ENCODE peak calls at places on chromosome 20, in four cellular contexts. One of them, this sample, is unnamed.

GRCh38 chr20:45365444-45365970 is 2.6 kb downstream of the SYS1 start:
- DNase-seq in HepG2: no peak
- DNase-seq in GM12878: no peak
- DNase-seq in HCT116: no peak
- DNase-seq in this sample: no peak

GRCh38 chr20:21262812-21263211 is 40.3 kb upstream of the XRN2 start:
- DNase-seq in HepG2: no peak
- DNase-seq in GM12878: no peak
- DNase-seq in HCT116: no peak
- DNase-seq in this sample: no peak

GRCh38 chr20:23060629-23061028 is 11.2 kb upstream of the THBD start:
- DNase-seq in HepG2: no peak
- DNase-seq in GM12878: no peak
- DNase-seq in HCT116: no peak
- DNase-seq in this sample: no peak

GRCh38 chr20:21682576-21682975 is 22.9 kb upstream of the PAX1 start:
- DNase-seq in HepG2: no peak
- DNase-seq in GM12878: no peak
- DNase-seq in HCT116: no peak
- DNase-seq in this sample: no peak

GRCh38 chr20:58718729-58719128 is 26.1 kb downstream of the NPEPL1 start:
- DNase-seq in HepG2: no peak
- DNase-seq in GM12878: no peak
- DNase-seq in HCT116: no peak
- DNase-seq in this sample: no peak

GRCh38 chr20:63007472-63007721 is 633 bp upstream of the BHLHE23 start:
- DNase-seq in HepG2: no peak
- DNase-seq in GM12878: no peak
- DNase-seq in HCT116: no peak
- DNase-seq in this sample: no peak

GRCh38 chr20:23625236-23625964 is 12.4 kb downstream of the CST3 start:
- DNase-seq in HepG2: no peak
- DNase-seq in GM12878: no peak
- DNase-seq in HCT116: no peak
- DNase-seq in this sample: no peak

GRCh38 chr20:43507150-43508080 is at the start of gene L3MBTL1:
- DNase-seq in HepG2: peak
- DNase-seq in GM12878: no peak
- DNase-seq in HCT116: peak
- DNase-seq in this sample: peak

GRCh38 chr20:50868509-50869495 is 62.4 kb downstream of the ADNP start:
- DNase-seq in HepG2: peak
- DNase-seq in GM12878: no peak
- DNase-seq in HCT116: no peak
- DNase-seq in this sample: no peak

GRCh38 chr20:57860576-57860975 is 150.8 kb upstream of the PMEPA1 start:
- DNase-seq in HepG2: no peak
- DNase-seq in GM12878: no peak
- DNase-seq in HCT116: no peak
- DNase-seq in this sample: no peak

GRCh38 chr20:57991211-57991841 is 237.1 kb downstream of the ANKRD60 start:
- DNase-seq in HepG2: no peak
- DNase-seq in GM12878: no peak
- DNase-seq in HCT116: no peak
- DNase-seq in this sample: peak

GRCh38 chr20:62352402-62353288 is 14.5 kb downstream of the LAMA5 start:
- DNase-seq in HepG2: no peak
- DNase-seq in GM12878: no peak
- DNase-seq in HCT116: no peak
- DNase-seq in this sample: no peak

GRCh38 chr20:419556-420168 is 11.6 kb downstream of the RBCK1 start:
- DNase-seq in HepG2: no peak
- DNase-seq in GM12878: no peak
- DNase-seq in HCT116: peak
- DNase-seq in this sample: no peak

GRCh38 chr20:44642203-44643153 is 9.0 kb downstream of the ADA start:
- DNase-seq in HepG2: peak
- DNase-seq in GM12878: peak
- DNase-seq in HCT116: no peak
- DNase-seq in this sample: peak

GRCh38 chr20:5463007-5463686 is 146.4 kb upstream of the PROKR2 start:
- DNase-seq in HepG2: no peak
- DNase-seq in GM12878: no peak
- DNase-seq in HCT116: no peak
- DNase-seq in this sample: no peak

DNA sequence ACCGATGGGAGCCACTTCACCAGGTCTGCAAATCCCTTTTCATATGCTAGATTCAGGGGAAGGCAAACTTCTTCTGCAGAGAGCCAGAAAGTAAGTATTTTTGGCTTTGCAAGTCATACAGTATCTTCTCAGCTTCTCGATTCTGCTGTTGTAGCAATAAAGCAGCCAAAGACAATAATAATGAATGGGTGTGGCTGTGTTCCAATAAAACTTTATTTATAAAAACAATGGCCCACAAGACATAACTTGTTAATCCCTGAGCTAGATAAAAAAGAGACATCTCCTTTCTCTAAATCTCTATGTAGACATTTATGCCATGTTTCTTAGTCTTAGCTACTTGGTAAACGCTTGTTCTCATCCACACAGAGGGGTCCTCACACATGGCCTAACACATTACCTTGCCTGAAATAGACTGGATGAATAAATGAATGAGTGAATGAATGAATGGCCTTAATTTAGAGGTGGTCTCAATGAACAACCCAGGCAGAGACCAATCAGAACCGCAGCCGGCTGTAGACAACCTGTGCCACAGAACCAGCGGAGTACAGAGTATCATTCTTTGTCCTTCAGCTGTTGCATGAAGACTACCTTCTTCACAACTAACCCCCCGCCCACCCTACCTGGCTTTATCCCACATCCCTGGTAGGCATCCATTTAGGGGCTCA is 13.5 kb upstream of the PREX1 start:
- DNase-seq in HepG2: no peak
- DNase-seq in GM12878: no peak
- DNase-seq in HCT116: no peak
- DNase-seq in this sample: no peak
- TF ChIP-seq ZNF274 in HepG2: no peak
- TF ChIP-seq ZNF274 in GM12878: no peak
- TF ChIP-seq ZNF274 in HCT116: no peak
- TF ChIP-seq ZNF274 in this sample: no peak

GRCh38 chr20:60057123-60057865 is 99.1 kb downstream of the CDH26 start:
- DNase-seq in HepG2: peak
- DNase-seq in GM12878: peak
- DNase-seq in HCT116: peak
- DNase-seq in this sample: peak
- H3K9ac ChIP-seq in HepG2: no peak
- H3K9ac ChIP-seq in GM12878: no peak
- H3K9ac ChIP-seq in HCT116: no peak
- H3K9ac ChIP-seq in this sample: peak

GRCh38 chr20:53517146-53517545 is 76.5 kb downstream of the ZNF217 start:
- DNase-seq in HepG2: peak
- DNase-seq in GM12878: no peak
- DNase-seq in HCT116: no peak
- DNase-seq in this sample: no peak
- TF ChIP-seq ZNF274 in HepG2: no peak
- TF ChIP-seq ZNF274 in GM12878: no peak
- TF ChIP-seq ZNF274 in HCT116: no peak
- TF ChIP-seq ZNF274 in this sample: no peak

GRCh38 chr20:19253316-19253715 is 40.9 kb downstream of the SLC24A3 start:
- DNase-seq in HepG2: no peak
- DNase-seq in GM12878: no peak
- DNase-seq in HCT116: no peak
- DNase-seq in this sample: no peak

GRCh38 chr20:19252670-19253120 is 40.3 kb downstream of the SLC24A3 start:
- DNase-seq in HepG2: no peak
- DNase-seq in GM12878: no peak
- DNase-seq in HCT116: no peak
- DNase-seq in this sample: no peak

GRCh38 chr20:19256085-19256484 is 43.6 kb downstream of the SLC24A3 start:
- DNase-seq in HepG2: no peak
- DNase-seq in GM12878: no peak
- DNase-seq in HCT116: no peak
- DNase-seq in this sample: no peak

GRCh38 chr20:19254956-19255355 is 42.5 kb downstream of the SLC24A3 start:
- DNase-seq in HepG2: no peak
- DNase-seq in GM12878: no peak
- DNase-seq in HCT116: no peak
- DNase-seq in this sample: no peak

DNA sequence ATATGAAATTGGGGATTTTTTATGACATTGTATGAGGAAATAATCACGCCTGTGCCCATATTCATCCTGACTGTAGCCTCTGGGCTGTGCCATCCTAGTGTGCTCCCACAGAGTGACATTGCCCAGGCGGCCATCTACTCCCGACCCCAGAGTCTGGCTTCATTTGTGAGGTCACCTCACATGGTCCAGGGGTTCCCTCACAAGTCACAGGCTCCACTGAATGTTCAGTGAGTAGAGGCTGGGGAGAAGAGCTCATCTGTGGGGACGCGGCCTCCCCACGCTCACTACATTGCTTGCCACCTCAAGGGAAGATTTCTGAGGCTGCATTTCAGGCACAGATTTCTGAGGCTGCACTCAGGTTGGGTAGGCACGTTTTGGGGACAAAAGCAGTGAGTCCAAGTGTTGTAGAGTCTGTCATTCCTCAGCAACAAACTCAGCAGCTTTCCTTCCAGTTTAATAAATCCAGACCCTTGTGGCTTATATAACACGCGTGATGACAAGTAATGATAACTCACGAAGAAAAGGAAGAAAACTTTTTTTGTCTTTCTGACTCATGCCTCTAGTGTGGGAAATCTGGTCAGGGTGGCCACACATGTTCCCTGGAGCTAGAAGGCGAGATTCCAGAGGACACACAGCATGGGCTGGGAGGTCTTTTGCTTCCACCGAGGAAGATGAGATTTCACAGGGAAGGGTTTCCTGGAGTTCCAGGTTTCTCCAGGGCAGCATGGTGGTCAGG is 41.8 kb downstream of the SLC24A3 start:
- DNase-seq in HepG2: no peak
- DNase-seq in GM12878: no peak
- DNase-seq in HCT116: no peak
- DNase-seq in this sample: no peak
- H3K9ac ChIP-seq in HepG2: no peak
- H3K9ac ChIP-seq in GM12878: no peak
- H3K9ac ChIP-seq in HCT116: no peak
- H3K9ac ChIP-seq in this sample: no peak

GRCh38 chr20:17648782-17649730 is 33.0 kb downstream of the RRBP1 start:
- DNase-seq in HepG2: no peak
- DNase-seq in GM12878: peak
- DNase-seq in HCT116: no peak
- DNase-seq in this sample: no peak
- TF ChIP-seq ZNF274 in HepG2: no peak
- TF ChIP-seq ZNF274 in GM12878: no peak
- TF ChIP-seq ZNF274 in HCT116: no peak
- TF ChIP-seq ZNF274 in this sample: no peak

DNA sequence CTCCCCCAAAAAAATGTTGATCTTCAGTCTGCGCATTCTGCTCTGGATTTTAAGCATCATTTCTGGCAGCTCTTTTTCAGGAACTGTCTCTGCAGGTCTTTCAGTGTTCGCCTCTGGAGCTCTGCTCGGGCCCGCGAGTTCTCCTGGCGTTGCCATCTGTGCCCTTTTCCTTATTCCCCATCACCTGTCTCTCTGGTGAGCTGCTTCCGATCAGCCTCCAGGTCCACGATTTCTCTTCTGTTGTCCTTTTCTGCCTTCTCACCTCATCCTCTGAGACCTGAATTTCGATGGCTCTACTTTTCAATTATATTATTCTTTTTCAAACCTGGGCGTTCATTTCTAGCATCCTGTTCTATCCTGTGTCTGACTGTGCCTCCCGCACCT is 590 bp upstream of the MAP1LC3A start:
- DNase-seq in HepG2: no peak
- DNase-seq in GM12878: no peak
- DNase-seq in HCT116: no peak
- DNase-seq in this sample: no peak
- H3K9ac ChIP-seq in HepG2: no peak
- H3K9ac ChIP-seq in GM12878: peak
- H3K9ac ChIP-seq in HCT116: no peak
- H3K9ac ChIP-seq in this sample: peak

GRCh38 chr20:52342913-52343312 is 151.3 kb upstream of the ZFP64 start:
- DNase-seq in HepG2: no peak
- DNase-seq in GM12878: no peak
- DNase-seq in HCT116: no peak
- DNase-seq in this sample: no peak

DNA sequence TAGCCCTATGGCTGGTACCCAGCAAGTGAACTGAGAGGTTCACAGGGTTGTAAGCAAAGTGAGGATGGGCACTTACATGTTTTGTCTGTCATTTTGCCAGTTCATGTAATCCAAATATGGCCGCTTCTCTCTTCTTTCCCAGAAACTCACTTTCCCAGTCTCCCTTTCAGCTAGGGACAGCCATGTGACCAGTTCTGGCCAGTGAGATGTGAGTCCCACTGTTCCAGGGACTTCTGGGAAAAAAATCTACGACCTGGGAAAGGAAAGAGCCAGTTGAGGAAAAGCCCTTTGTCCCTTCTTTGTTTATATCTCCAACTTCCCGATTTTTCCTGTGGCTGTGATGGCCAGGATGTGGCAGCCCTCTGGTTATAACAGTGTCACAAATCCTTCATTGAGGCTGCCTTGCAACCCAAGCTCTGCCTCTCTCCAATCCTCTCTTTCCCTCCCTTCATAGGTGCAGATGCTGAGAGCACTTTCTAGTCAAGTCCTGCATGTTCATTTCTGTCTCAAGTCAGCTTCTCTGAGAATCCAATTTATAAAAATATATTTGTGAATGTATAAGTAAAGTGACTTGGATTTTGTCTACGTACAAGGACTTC is 148.6 kb upstream of the ZFP64 start:
- DNase-seq in HepG2: peak
- DNase-seq in GM12878: no peak
- DNase-seq in HCT116: no peak
- DNase-seq in this sample: no peak
- TF ChIP-seq ZNF274 in HepG2: no peak
- TF ChIP-seq ZNF274 in GM12878: no peak
- TF ChIP-seq ZNF274 in HCT116: no peak
- TF ChIP-seq ZNF274 in this sample: no peak

This sample was measured in NT2/D1.